ENCODE peak calls at places on chromosomes 12 and 14, in eight cellular contexts. G is cardiac muscle cell, Q is heart right ventricle, L is SK-N-SH, M is IMR-90, Y is body of pancreas, J is kidney, P is H9. D is an unnamed sample. For H3K4me1, the result is how much of the 10 kb centered on the place peaks cover.

GRCh38 chr14:50531595-50532501 is 521 bp downstream of the MAP4K5 start:
- DNase-seq in G (peak), Q (peak), L (peak), M (peak), Y (peak), J (peak), P (peak), D (peak)

GRCh38 chr12:53695148-53696138 is 19.6 kb upstream of the ATP5MC2 start:
- DNase-seq in G (peak), Q (no peak), L (peak), M (peak), Y (no peak), J (peak), P (peak), D (peak)

GRCh38 chr14:74400919-74401503 is 25.0 kb downstream of the SYNDIG1L start:
- DNase-seq in G (no peak), Q (no peak), L (no peak), M (no peak), Y (no peak), J (no peak), P (no peak), D (peak)

GRCh38 chr12:115470526-115470925 is 786.6 kb upstream of the TBX3 start:
- DNase-seq in G (no peak), Q (no peak), L (no peak), M (no peak), Y (no peak), J (no peak), P (no peak), D (no peak)

GRCh38 chr12:125081427-125081826 is 16.2 kb downstream of the AACS start:
- DNase-seq in G (no peak), Q (no peak), L (no peak), M (no peak), Y (no peak), J (peak), P (no peak), D (no peak)

GRCh38 chr14:104232070-104232484 is 93.7 kb downstream of the KIF26A start:
- DNase-seq in G (no peak), Q (no peak), L (no peak), M (no peak), Y (no peak), J (no peak), P (no peak), D (no peak)

GRCh38 chr14:23121401-23121800 is 2.3 kb upstream of the CEBPE start:
- DNase-seq in G (no peak), Q (peak), L (no peak), M (peak), Y (peak), J (peak), P (no peak), D (peak)

GRCh38 chr12:116879509-116880212 is 1.6 kb downstream of the HRK start:
- DNase-seq in G (no peak), Q (no peak), L (peak), M (no peak), Y (no peak), J (peak), P (peak), D (peak)

GRCh38 chr14:63614964-63615363 is 26.7 kb downstream of the WDR89 start:
- DNase-seq in G (no peak), Q (no peak), L (no peak), M (peak), Y (no peak), J (no peak), P (no peak), D (no peak)

GRCh38 chr14:64612021-64612380 is 62.2 kb downstream of the PPP1R36 start:
- DNase-seq in G (peak), Q (no peak), L (no peak), M (peak), Y (no peak), J (no peak), P (no peak), D (no peak)

GRCh38 chr14:63493246-63493645 is 49.9 kb downstream of the PPP2R5E start:
- DNase-seq in G (peak), Q (no peak), L (peak), M (peak), Y (no peak), J (no peak), P (no peak), D (peak)

GRCh38 chr12:2387051-2387834 is 334.5 kb downstream of the CACNA1C start:
- DNase-seq in G (no peak), Q (no peak), L (no peak), M (peak), Y (no peak), J (no peak), P (peak), D (peak)

GRCh38 chr14:74945852-74946658 is 9.3 kb downstream of the PGF start:
- DNase-seq in G (peak), Q (peak), L (peak), M (peak), Y (peak), J (no peak), P (peak), D (peak)

GRCh38 chr12:48934312-48934706 is 9.0 kb upstream of the FKBP11 start:
- DNase-seq in G (peak), Q (no peak), L (peak), M (no peak), Y (no peak), J (no peak), P (no peak), D (peak)

GRCh38 chr12:9948606-9949286 is 16.6 kb upstream of the CLEC2A start:
- DNase-seq in G (no peak), Q (no peak), L (no peak), M (no peak), Y (no peak), J (no peak), P (no peak), D (no peak)

GRCh38 chr14:53668861-53669260 is 287.8 kb downstream of the BMP4 start:
- DNase-seq in G (no peak), Q (no peak), L (no peak), M (peak), Y (no peak), J (no peak), P (no peak), D (no peak)

GRCh38 chr14:57085801-57086200 is 182.9 kb downstream of the EXOC5 start:
- DNase-seq in G (peak), Q (no peak), L (peak), M (no peak), Y (no peak), J (no peak), P (no peak), D (no peak)

GRCh38 chr14:69671365-69672050 is 60.1 kb downstream of the SUSD6 start:
- DNase-seq in G (no peak), Q (no peak), L (no peak), M (no peak), Y (no peak), J (no peak), P (no peak), D (peak)

GRCh38 chr14:101183376-101184103 is 280.0 kb upstream of the RTL1 start:
- DNase-seq in G (peak), Q (no peak), L (peak), M (no peak), Y (no peak), J (peak), P (peak), D (peak)

GRCh38 chr14:69712637-69713088 is 54.3 kb upstream of the SRSF5 start:
- DNase-seq in G (peak), Q (peak), L (no peak), M (no peak), Y (no peak), J (peak), P (peak), D (peak)

GRCh38 chr14:102316048-102316745 is 3.3 kb upstream of the ZNF839 start:
- DNase-seq in G (peak), Q (peak), L (no peak), M (peak), Y (peak), J (no peak), P (no peak), D (no peak)

GRCh38 chr14:50763386-50764007 is 67.5 kb downstream of the NIN start:
- DNase-seq in G (no peak), Q (no peak), L (no peak), M (peak), Y (peak), J (no peak), P (no peak), D (no peak)

GRCh38 chr12:91993287-91994028 is 152.2 kb downstream of the BTG1 start:
- DNase-seq in G (no peak), Q (no peak), L (no peak), M (no peak), Y (no peak), J (no peak), P (no peak), D (no peak)

GRCh38 chr12:106308611-106309010 is 6.1 kb downstream of the TCP11L2 start:
- DNase-seq in G (no peak), Q (no peak), L (no peak), M (no peak), Y (no peak), J (no peak), P (no peak), D (peak)

GRCh38 chr12:19643635-19644034 is 204.3 kb downstream of the AEBP2 start:
- DNase-seq in G (peak), Q (no peak), L (peak), M (peak), Y (no peak), J (no peak), P (peak), D (peak)

GRCh38 chr12:119679081-119679480 is 11.1 kb downstream of the PRKAB1 start:
- DNase-seq in G (no peak), Q (no peak), L (no peak), M (no peak), Y (no peak), J (no peak), P (no peak), D (peak)

GRCh38 chr12:12467701-12468218 is 94.9 kb downstream of the DUSP16 start:
- DNase-seq in G (no peak), Q (no peak), L (no peak), M (peak), Y (no peak), J (no peak), P (no peak), D (no peak)

GRCh38 chr14:104967414-104968152 is 10.6 kb downstream of the AHNAK2 start:
- DNase-seq in G (peak), Q (peak), L (peak), M (no peak), Y (no peak), J (peak), P (peak), D (peak)

GRCh38 chr14:101229666-101230065 is 326.1 kb upstream of the RTL1 start:
- DNase-seq in G (no peak), Q (no peak), L (peak), M (no peak), Y (no peak), J (peak), P (peak), D (peak)

GRCh38 chr12:121872546-121873223 is 14.0 kb upstream of the HPD start:
- DNase-seq in G (peak), Q (peak), L (peak), M (peak), Y (no peak), J (no peak), P (no peak), D (no peak)

DNA sequence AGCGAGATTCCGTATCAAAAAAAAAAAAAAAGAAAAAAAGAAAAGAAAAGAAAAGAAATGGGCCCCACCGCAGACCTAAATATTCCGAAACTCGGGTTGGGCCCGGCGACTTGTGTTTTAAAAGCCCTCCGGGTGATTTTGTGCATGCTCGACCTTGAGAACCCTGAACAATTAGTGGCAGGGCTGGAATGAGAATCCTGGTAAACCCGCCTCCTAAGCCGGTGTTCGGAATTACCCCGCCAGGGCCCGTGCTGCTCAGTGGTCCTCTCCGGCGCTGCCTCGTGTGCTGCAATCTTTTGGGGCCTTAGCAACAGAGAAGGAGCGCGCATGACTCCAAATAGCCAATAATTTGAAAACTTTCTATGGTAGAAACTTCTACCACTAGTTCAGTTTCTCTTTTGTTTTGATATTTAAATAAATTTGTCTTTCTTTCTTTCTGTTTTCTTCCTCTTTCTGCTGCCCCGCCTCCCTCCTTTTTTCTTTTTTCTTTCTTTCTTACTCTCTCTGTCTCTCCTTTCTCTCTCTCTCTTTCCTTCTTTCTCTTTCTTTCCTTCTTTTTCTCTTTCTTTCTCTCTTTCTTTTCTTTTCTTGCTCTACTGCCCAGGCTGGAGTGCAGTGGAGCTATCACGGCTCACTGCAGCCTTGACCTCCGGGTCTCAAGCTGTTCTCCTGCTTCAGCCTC is 1.5 kb upstream of the GALNT6 start:
- DNase-seq in G (no peak), Q (no peak), L (no peak), M (no peak), Y (peak), J (no peak), P (peak), D (peak)
- H3K4me1 ChIP-seq in G (under half), Q (under half), L (under half), M (under half), Y (under half), J (under half), P (under half), D (under half)

GRCh38 chr14:68377056-68377455 is 415.8 kb downstream of the ZFP36L1 start:
- DNase-seq in G (no peak), Q (peak), L (no peak), M (no peak), Y (no peak), J (no peak), P (no peak), D (no peak)

GRCh38 chr14:68380304-68380840 is 412.5 kb downstream of the ZFP36L1 start:
- DNase-seq in G (no peak), Q (no peak), L (no peak), M (no peak), Y (no peak), J (no peak), P (no peak), D (no peak)

GRCh38 chr14:68376067-68376810 is 416.6 kb downstream of the ZFP36L1 start:
- DNase-seq in G (no peak), Q (no peak), L (no peak), M (no peak), Y (no peak), J (no peak), P (no peak), D (no peak)

GRCh38 chr14:68377459-68377858 is 415.4 kb downstream of the ZFP36L1 start:
- DNase-seq in G (no peak), Q (peak), L (no peak), M (peak), Y (no peak), J (no peak), P (no peak), D (no peak)

GRCh38 chr14:68379510-68380303 is 413.2 kb downstream of the ZFP36L1 start:
- DNase-seq in G (no peak), Q (no peak), L (no peak), M (no peak), Y (no peak), J (no peak), P (no peak), D (no peak)
- H3K4me1 ChIP-seq in G (under half), Q (under half), L (under half), M (under half), Y (under half), J (under half), P (under half), D (under half)

GRCh38 chr12:110451263-110451662 is 1.1 kb upstream of the ARPC3 start:
- DNase-seq in G (no peak), Q (no peak), L (no peak), M (no peak), Y (no peak), J (no peak), P (no peak), D (no peak)
- H3K4me1 ChIP-seq in G (under half), Q (under half), L (under half), M (under half), Y (under half), J (under half), P (under half), D (under half)

DNA sequence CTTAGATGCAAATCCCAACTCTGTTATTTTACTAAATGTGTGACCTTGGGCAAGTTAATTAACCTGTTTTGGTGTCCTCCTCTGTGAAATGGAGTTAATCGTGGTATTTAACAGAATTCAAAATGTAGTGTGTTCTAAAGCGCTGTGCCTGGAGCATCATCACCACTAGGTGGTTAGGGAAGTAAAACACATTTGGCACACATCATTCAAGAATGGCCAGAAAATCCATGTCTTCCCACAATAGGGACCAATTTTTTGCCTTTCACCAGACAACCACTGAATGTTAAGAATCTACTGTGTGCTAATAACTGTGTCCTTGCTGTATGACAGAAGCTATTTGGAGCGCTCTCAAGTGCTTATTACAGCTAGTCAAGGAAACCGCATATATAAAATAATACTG is 133.4 kb downstream of the MON2 start:
- DNase-seq in G (no peak), Q (no peak), L (no peak), M (no peak), Y (no peak), J (no peak), P (no peak), D (no peak)
- H3K4me1 ChIP-seq in G (under half), Q (under half), L (under half), M (under half), Y (under half), J (under half), P (under half), D (under half)

GRCh38 chr12:104463371-104463770 is 6.6 kb downstream of the CHST11 start:
- DNase-seq in G (no peak), Q (no peak), L (no peak), M (no peak), Y (no peak), J (no peak), P (no peak), D (no peak)
- H3K4me1 ChIP-seq in G (under half), Q (under half), L (under half), M (under half), Y (under half), J (under half), P (under half), D (under half)

GRCh38 chr12:55845349-55845748 is 2.6 kb upstream of the MMP19 start:
- DNase-seq in G (no peak), Q (no peak), L (no peak), M (no peak), Y (no peak), J (no peak), P (no peak), D (no peak)

GRCh38 chr12:55847603-55848329 is 5.0 kb upstream of the MMP19 start:
- DNase-seq in G (no peak), Q (peak), L (peak), M (peak), Y (peak), J (peak), P (no peak), D (no peak)

GRCh38 chr12:55849616-55850015 is 6.9 kb upstream of the MMP19 start:
- DNase-seq in G (no peak), Q (no peak), L (no peak), M (no peak), Y (no peak), J (no peak), P (no peak), D (no peak)

GRCh38 chr12:55845785-55846496 is 3.2 kb upstream of the MMP19 start:
- DNase-seq in G (no peak), Q (no peak), L (no peak), M (no peak), Y (no peak), J (no peak), P (no peak), D (no peak)

GRCh38 chr12:55847033-55847432 is 4.3 kb upstream of the MMP19 start:
- DNase-seq in G (no peak), Q (no peak), L (no peak), M (peak), Y (no peak), J (no peak), P (no peak), D (no peak)
- H3K4me1 ChIP-seq in G (under half), Q (under half), L (under half), M (under half), Y (under half), J (under half), P (under half), D (under half)